ENCODE peak calls at places on chromosomes 3 and 15, in seven cellular contexts. G is PC-3, J is mammary epithelial cell, V is DND-41, Q is MM.1S, X is SK-N-SH, O is fibroblast of lung. C is an unnamed sample.

GRCh38 chr15:89704411-89704810 is 13.8 kb downstream of the WDR93 start:
- DNase-seq in V (no peak), O (no peak), G (no peak), X (no peak), Q (no peak), J (no peak), C (no peak)

GRCh38 chr15:90957105-90957790 is 2.6 kb downstream of the RCCD1 start:
- DNase-seq in G (peak; percentile 24), Q (no peak), V (no peak), X (peak; percentile 77), O (peak; percentile 31), J (no peak), C (peak; percentile 79)

GRCh38 chr3:119279101-119279554 is 15.1 kb upstream of the ARHGAP31 start:
- DNase-seq in Q (no peak), O (no peak), J (no peak), V (no peak), G (no peak), X (no peak), C (no peak)

GRCh38 chr3:42057561-42058211 is 33.5 kb upstream of the TRAK1 start:
- DNase-seq in O (no peak), Q (no peak), G (no peak), V (no peak), J (no peak), X (no peak), C (no peak)

GRCh38 chr3:19348500-19348899 is 200.2 kb downstream of the KCNH8 start:
- DNase-seq in X (no peak), J (no peak), G (no peak), V (no peak), Q (no peak), O (no peak), C (no peak)

GRCh38 chr3:170033489-170033888 is 4.3 kb upstream of the GPR160 start:
- DNase-seq in X (no peak), V (peak; percentile 86), J (no peak), G (no peak), O (no peak), Q (no peak), C (no peak)

GRCh38 chr3:193768069-193768391 is 175.0 kb downstream of the OPA1 start:
- DNase-seq in J (peak; percentile 52), Q (no peak), O (peak; percentile 83), X (no peak), V (no peak), G (peak; percentile 43), C (no peak)

GRCh38 chr3:3800685-3801509 is 1.7 kb downstream of the LRRN1 start:
- DNase-seq in Q (no peak), J (no peak), O (no peak), V (no peak), G (no peak), X (peak; percentile 61), C (peak; percentile 74)

GRCh38 chr15:95446854-95447253 is 883.6 kb upstream of the NR2F2 start:
- DNase-seq in X (no peak), J (no peak), Q (peak; percentile 93), G (no peak), V (peak; percentile 47), O (no peak), C (no peak)

GRCh38 chr3:184260571-184261269 is 633 bp downstream of the CAMK2N2 start:
- DNase-seq in G (no peak), O (no peak), V (no peak), J (peak; percentile 11), X (peak; percentile 76), Q (no peak), C (peak; percentile 79)

GRCh38 chr3:107370902-107371301 is 6.3 kb upstream of the CCDC54 start:
- DNase-seq in G (no peak), O (no peak), J (no peak), X (no peak), Q (no peak), V (no peak), C (no peak)

GRCh38 chr15:54304321-54304720 is 326.1 kb downstream of the UNC13C start:
- DNase-seq in G (no peak), Q (no peak), O (no peak), V (no peak), X (no peak), J (no peak), C (no peak)

GRCh38 chr3:134322286-134322685 is 52.0 kb downstream of the AMOTL2 start:
- DNase-seq in X (no peak), G (no peak), J (no peak), O (peak; percentile 60), V (no peak), Q (no peak), C (no peak)

GRCh38 chr3:52859686-52860423 is 25.0 kb upstream of the MUSTN1 start:
- DNase-seq in V (no peak), O (no peak), G (no peak), Q (no peak), X (no peak), J (no peak), C (no peak)

GRCh38 chr15:29064731-29065130 is 179.0 kb downstream of the APBA2 start:
- DNase-seq in G (no peak), V (no peak), X (no peak), O (no peak), J (no peak), Q (no peak), C (no peak)

GRCh38 chr15:29061746-29062660 is 176.2 kb downstream of the APBA2 start:
- DNase-seq in J (no peak), G (no peak), V (no peak), Q (no peak), X (no peak), O (peak; percentile 9), C (no peak)

GRCh38 chr15:29064290-29064689 is 178.5 kb downstream of the APBA2 start:
- DNase-seq in V (no peak), Q (no peak), X (no peak), J (no peak), G (no peak), O (no peak), C (no peak)

GRCh38 chr15:29065571-29065970 is 179.8 kb downstream of the APBA2 start:
- DNase-seq in Q (no peak), G (no peak), V (no peak), J (no peak), O (no peak), X (no peak), C (no peak)

GRCh38 chr15:29063646-29064045 is 177.9 kb downstream of the APBA2 start:
- DNase-seq in X (no peak), G (no peak), V (no peak), J (no peak), O (no peak), Q (no peak), C (no peak)
- H3K4me1 ChIP-seq in X (peaks cover 10% of the 10 kb centered on the region), G (no peaks in the 10 kb centered on the region), V (no peaks in the 10 kb centered on the region), J (no peaks in the 10 kb centered on the region), O (no peaks in the 10 kb centered on the region), Q (no peaks in the 10 kb centered on the region), C (no peaks in the 10 kb centered on the region)

GRCh38 chr3:66497288-66497972 is 3.4 kb downstream of the LRIG1 start:
- DNase-seq in Q (no peak), V (peak; percentile 30), X (no peak), O (no peak), G (no peak), J (no peak), C (no peak)

GRCh38 chr3:66496731-66497130 is 4.1 kb downstream of the LRIG1 start:
- DNase-seq in V (peak; percentile 46), G (no peak), J (peak; percentile 2), X (no peak), O (no peak), Q (peak; percentile 79), C (no peak)

GRCh38 chr3:66499881-66500574 is 794 bp downstream of the LRIG1 start:
- DNase-seq in V (no peak), G (no peak), J (peak; percentile 1), Q (no peak), O (peak; percentile 23), X (peak; percentile 71), C (peak; percentile 84)

GRCh38 chr3:66498718-66499611 is 1.9 kb downstream of the LRIG1 start:
- DNase-seq in J (no peak), V (no peak), Q (no peak), G (no peak), X (no peak), O (peak; percentile 34), C (peak; percentile 48)

DNA sequence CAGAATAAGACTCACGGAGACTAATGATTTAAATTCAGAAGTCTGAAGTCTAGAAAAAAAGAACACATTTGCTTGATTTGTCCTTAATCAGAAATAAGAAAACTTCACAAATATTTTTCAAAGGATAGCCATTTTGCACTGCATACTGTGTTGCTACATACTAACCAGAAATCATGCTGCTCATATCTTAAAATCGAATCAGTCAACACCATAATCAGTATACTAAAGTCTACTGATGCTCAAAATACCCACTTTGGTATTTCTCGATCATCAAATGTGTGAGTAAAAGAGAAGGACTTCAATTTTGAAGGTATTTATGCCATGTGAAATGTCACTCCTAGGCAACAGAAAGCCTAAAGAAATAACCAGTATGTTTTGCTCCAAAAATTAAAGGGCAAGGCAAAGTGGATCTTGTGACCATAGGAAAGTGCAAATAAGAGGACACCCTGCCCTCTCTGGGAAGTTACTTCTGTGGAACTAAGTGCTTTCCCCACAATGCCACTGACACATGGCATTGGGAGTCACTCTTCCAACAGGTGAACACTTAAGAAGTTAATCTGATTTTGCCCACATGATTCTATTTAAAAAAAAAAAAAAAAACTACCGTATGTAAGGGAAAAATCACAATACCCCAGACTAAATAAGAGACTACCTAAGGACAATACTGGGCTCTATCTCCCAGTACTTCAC is 2.7 kb downstream of the LRIG1 start:
- DNase-seq in O (no peak), G (no peak), J (no peak), Q (no peak), V (no peak), X (no peak), C (no peak)
- H3K4me3 ChIP-seq in O (peak overlapping the region; percentile 90), G (no peak overlapping the region), J (no peak overlapping the region), Q (peak overlapping the region; percentile 89), V (peak overlapping the region; percentile 32), X (no peak overlapping the region), C (no peak overlapping the region)

DNA sequence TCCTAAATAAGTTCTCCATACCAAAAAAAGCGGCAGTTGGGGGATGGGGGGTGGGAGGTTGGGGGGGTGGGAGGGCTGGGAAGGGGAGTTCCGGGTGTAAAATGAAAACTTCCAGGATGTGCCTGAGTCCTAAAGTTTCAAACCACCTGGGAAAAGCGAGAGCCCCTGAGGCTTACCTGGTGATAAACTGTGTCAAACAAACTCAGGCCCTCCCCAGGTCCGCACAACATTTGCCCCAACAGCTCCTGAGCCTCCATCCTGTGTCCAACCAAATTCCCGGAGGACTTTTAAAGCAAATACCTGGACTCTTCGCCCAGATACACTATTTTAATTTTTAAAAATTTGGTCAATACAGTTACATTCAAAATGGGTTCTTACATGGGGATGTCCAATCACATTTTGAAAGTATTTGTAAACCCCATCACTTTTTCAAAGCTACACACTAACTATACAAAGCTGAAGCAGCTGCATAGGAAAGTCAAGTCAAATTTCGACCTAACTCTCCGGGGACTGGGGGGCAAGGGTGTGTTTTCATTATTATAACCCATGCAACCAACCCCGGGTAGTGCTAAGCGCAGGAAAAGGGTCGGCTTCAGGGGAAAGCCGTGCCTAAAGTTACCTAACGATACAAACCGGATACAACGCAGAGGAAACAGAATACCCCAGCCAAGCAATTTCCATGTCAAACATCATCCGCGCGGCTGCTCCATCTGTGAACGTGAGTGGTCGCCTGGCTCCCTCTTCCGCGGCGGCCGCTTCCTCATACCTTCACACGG is 680 bp upstream of the FOXB1 start:
- DNase-seq in Q (no peak), O (no peak), J (no peak), G (no peak), X (peak; percentile 34), V (peak; percentile 60), C (no peak)
- H3K9ac ChIP-seq in Q (no peak overlapping the region), O (no peak overlapping the region), J (no peak overlapping the region), G (no peak overlapping the region), X (no peak overlapping the region), V (peak overlapping the region; percentile 62), C (no peak overlapping the region)

DNA sequence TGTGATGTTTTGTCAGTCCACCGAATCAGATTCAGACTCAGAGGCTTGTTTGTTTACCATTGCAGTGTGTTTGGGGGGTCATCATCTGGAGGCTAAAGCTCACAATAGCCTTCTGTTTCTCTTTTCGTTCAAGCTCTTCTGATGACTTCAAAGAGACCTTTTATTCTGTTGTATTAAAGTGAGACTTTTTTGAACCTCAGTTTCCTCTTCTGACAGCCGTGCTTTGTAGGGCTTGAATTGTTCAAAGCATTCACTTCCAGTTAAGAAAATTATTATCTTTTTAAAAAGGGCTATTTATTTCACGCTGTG is 1.3 kb downstream of the PXK start:
- DNase-seq in O (no peak), J (no peak), V (no peak), Q (no peak), X (no peak), G (no peak), C (no peak)
- H3K4me1 ChIP-seq in O (peaks cover 17% of the 10 kb centered on the region), J (peaks cover 34% of the 10 kb centered on the region), V (peaks cover 53% of the 10 kb centered on the region), Q (peaks cover 6% of the 10 kb centered on the region), X (peaks cover 4% of the 10 kb centered on the region), G (peaks cover 36% of the 10 kb centered on the region), C (peaks cover 21% of the 10 kb centered on the region)